ENCODE peak calls at places on chromosomes 7 and 10, in six cellular contexts. F, R, P, O, D and B are unnamed samples.

GRCh38 chr7:132145466-132145865 is 430.8 kb downstream of the PLXNA4 start:
- DNase-seq in O (no peak), R (no peak), D (no peak), P (no peak), F (no peak), B (no peak)

GRCh38 chr7:26199301-26200112 is 1.0 kb downstream of the HNRNPA2B1 start:
- DNase-seq in P (peak), R (no peak), F (peak), O (no peak), D (no peak), B (peak)

GRCh38 chr10:33460461-33461294 is 126.2 kb upstream of the NRP1 start:
- DNase-seq in F (no peak), R (no peak), D (no peak), O (no peak), P (no peak), B (no peak)

GRCh38 chr10:80518807-80519360 is 18.8 kb upstream of the SH2D4B start:
- DNase-seq in P (no peak), R (no peak), O (no peak), F (no peak), D (no peak), B (no peak)

GRCh38 chr7:97868788-97869187 is 3.4 kb downstream of the ASNS start:
- DNase-seq in F (no peak), O (no peak), D (no peak), R (no peak), P (no peak), B (no peak)

GRCh38 chr7:104848386-104848990 is 165.5 kb upstream of the KMT2E start:
- DNase-seq in F (peak), D (no peak), P (peak), R (peak), O (peak), B (peak)

GRCh38 chr10:131024259-131025131 is 287.0 kb downstream of the TCERG1L start:
- DNase-seq in P (no peak), R (no peak), D (no peak), F (no peak), O (no peak), B (no peak)

GRCh38 chr7:8436965-8437364 is 3.6 kb downstream of the NXPH1 start:
- DNase-seq in O (peak), R (peak), F (peak), D (peak), P (peak), B (peak)

GRCh38 chr7:17090751-17091150 is 207.7 kb upstream of the AHR start:
- DNase-seq in P (no peak), R (no peak), O (no peak), F (no peak), D (no peak), B (no peak)

GRCh38 chr10:36602374-36602773 is 523.0 kb upstream of the ANKRD30A start:
- DNase-seq in R (no peak), O (no peak), D (no peak), P (no peak), F (no peak), B (no peak)

GRCh38 chr7:36190447-36191291 is 37.6 kb downstream of the EEPD1 start:
- DNase-seq in F (no peak), R (no peak), P (no peak), O (no peak), D (no peak), B (no peak)

GRCh38 chr7:36192877-36193276 is 39.8 kb downstream of the EEPD1 start:
- DNase-seq in P (no peak), F (no peak), O (no peak), D (no peak), R (no peak), B (no peak)

GRCh38 chr7:36191292-36191920 is 38.4 kb downstream of the EEPD1 start:
- DNase-seq in D (no peak), R (no peak), P (no peak), O (no peak), F (no peak), B (no peak)

GRCh38 chr7:36188923-36189322 is 35.9 kb downstream of the EEPD1 start:
- DNase-seq in P (no peak), O (no peak), D (no peak), F (no peak), R (no peak), B (no peak)

GRCh38 chr7:36192050-36192824 is 39.2 kb downstream of the EEPD1 start:
- DNase-seq in F (no peak), P (no peak), O (no peak), D (peak), R (no peak), B (no peak)
- TF ChIP-seq CREB1 in F (no peak), P (no peak), O (no peak), D (peak), R (no peak), B (no peak)

GRCh38 chr10:117253908-117254307 is 13.0 kb downstream of the SLC18A2 start:
- DNase-seq in O (no peak), D (no peak), P (no peak), F (no peak), R (no peak), B (no peak)
- TF ChIP-seq CREB1 in O (no peak), D (no peak), P (no peak), F (no peak), R (no peak), B (no peak)

DNA sequence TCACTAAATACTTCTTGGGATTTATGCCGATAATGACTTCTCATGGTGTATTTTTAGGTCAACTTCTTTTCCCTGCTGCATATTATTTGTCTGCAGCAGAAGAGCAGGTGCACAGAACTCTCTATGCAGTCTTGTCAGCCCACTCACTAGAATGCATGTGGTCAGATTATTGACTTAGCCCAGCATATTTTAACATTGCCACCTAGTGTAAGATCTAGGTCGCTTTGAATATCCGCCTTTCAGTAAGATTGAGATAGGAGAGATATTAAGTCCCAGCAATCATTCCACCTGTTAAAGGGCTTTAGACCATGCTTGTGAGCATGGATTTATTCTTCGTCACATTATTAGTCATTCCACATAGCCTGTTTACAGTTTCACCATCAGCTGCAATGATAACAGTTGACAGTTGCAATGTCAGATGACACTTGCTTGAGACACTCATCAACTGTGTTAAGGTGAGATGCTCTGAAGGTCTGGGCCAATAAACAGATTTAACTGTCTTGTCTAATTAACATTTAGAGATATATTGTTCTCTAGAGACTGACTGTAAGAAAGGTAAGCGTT is 491.7 kb downstream of the ARL4A start:
- DNase-seq in P (no peak), D (no peak), R (no peak), F (peak), O (peak), B (no peak)
- TF ChIP-seq CREB1 in P (no peak), D (no peak), R (no peak), F (no peak), O (no peak), B (no peak)

GRCh38 chr10:88169037-88169319 is 305.6 kb downstream of the PTEN start:
- DNase-seq in F (no peak), P (no peak), O (no peak), R (no peak), D (no peak), B (no peak)

GRCh38 chr10:88172159-88172558 is 308.7 kb downstream of the PTEN start:
- DNase-seq in O (no peak), R (no peak), F (no peak), D (no peak), P (no peak), B (no peak)

GRCh38 chr10:88174391-88174790 is 311.0 kb downstream of the PTEN start:
- DNase-seq in O (no peak), P (no peak), D (no peak), R (no peak), F (no peak), B (no peak)

GRCh38 chr10:88168171-88169036 is 305.0 kb downstream of the PTEN start:
- DNase-seq in D (no peak), P (no peak), F (no peak), R (no peak), O (no peak), B (no peak)

GRCh38 chr10:88170628-88171027 is 307.2 kb downstream of the PTEN start:
- DNase-seq in F (no peak), D (no peak), R (no peak), O (no peak), P (no peak), B (no peak)
- TF ChIP-seq CREB1 in F (no peak), D (no peak), R (no peak), O (no peak), P (no peak), B (no peak)

DNA sequence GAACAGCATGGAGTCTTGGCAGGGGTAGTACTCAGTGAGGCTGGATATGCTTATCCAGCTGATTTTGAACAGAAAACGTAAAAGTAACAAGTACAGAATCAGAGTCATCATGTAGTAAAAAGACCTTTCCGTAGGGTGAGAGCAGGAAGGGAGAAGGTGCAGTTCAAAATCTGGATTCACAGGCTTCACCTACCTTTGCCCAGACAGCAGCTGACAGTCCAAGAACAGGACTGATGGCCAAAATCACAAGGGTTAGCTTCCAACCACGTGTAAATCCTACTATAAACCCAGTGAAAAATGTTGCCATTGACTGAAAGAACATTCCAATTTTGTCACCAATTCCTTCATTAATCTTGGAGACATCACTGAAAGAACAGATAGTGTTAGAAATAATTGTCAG is 34.8 kb downstream of the ABCB1 start:
- DNase-seq in F (no peak), P (no peak), R (no peak), D (no peak), O (no peak), B (no peak)
- TF ChIP-seq CREB1 in F (no peak), P (no peak), R (no peak), D (no peak), O (no peak), B (no peak)

DNA sequence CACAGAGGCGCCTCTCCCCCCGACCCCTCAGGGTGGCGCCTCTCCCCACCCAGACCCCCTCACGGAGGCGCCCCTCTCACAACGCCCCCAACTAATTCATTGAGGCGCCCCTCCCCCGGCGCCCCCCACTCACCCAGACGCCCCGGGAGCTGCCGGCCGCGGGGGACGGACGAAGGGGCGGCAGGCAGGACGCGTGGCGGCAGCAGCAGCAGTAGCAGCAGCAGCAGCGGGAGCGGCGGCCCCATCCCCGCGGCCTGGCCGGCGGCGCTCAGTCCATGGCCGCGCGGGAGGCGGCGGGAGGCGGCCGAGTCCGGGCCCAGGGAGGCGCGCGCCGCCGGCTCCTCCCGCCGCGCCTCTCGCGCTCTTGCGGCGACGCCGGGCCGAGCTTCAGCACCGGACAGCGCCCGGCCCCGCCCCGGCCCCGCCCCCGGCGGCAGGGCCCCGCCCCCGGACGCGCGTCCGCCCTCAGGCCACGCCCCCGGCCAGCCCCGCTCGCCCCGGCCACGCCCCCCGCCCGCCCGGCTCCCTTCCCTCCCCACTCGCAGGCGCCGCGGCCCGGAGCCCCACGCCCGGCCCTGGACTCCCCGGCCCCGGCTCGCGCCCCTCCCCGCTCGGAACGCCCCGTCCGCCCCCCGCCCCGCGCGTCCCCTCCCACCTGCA is at the start of gene PTPRN2:
- DNase-seq in O (no peak), R (peak), F (peak), P (peak), D (no peak), B (peak)
- TF ChIP-seq CREB1 in O (no peak), R (no peak), F (no peak), P (no peak), D (no peak), B (no peak)

GRCh38 chr7:159008055-159008405 is 136.6 kb downstream of the VIPR2 start:
- DNase-seq in O (no peak), R (no peak), F (no peak), P (no peak), D (no peak), B (no peak)
- TF ChIP-seq CREB1 in O (no peak), R (no peak), F (no peak), P (no peak), D (no peak), B (no peak)

GRCh38 chr7:128792471-128793183 is 859 bp downstream of the CCDC136 start:
- DNase-seq in P (no peak), O (no peak), R (no peak), F (peak), D (no peak), B (no peak)
- TF ChIP-seq CREB1 in P (no peak), O (no peak), R (no peak), F (no peak), D (no peak), B (no peak)

DNA sequence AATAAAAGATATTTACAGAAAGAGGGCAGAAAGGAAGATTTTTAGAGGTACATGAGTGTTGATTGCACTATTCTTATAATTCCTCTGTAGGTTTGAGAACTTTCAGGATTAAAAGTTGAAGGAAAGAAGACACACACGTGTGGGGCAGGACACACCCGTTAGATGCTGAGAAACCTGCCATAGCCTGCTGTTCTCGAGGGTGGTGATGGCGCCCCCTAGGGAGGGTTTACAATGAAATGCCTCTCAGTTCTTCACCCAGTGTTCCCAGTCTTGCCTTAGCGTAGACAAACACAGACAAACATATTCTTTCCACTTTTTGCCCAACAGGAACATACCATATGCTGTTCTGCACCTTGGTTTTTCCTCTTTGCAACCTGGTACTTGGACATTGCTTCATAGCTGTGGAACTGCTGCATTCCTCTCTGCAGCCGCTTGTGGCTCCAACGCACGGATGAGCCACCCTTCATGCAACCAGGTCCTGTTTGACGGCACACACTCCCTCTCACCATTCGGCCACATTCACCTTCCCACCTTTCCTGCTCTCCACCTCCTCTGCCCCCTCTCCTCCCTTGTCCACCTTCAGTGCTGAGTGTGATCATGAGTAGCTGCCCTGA is 23.3 kb upstream of the HSPA12A start:
- DNase-seq in R (peak), D (no peak), P (peak), F (peak), O (no peak), B (peak)
- TF ChIP-seq CREB1 in R (no peak), D (no peak), P (no peak), F (no peak), O (no peak), B (no peak)